ENCODE peak calls at places on chromosomes 12 and 14, in five cellular contexts. One of them, this sample, is unnamed. For H3K9me3, the result is how much of the 10 kb centered on the place peaks cover.

GRCh38 chr14:104678346-104678745 is 11.1 kb upstream of the INF2 start:
- DNase-seq in tibial artery: peak
- DNase-seq in IMR-90: peak
- DNase-seq in GM23248: peak
- DNase-seq in ovary: no peak
- DNase-seq in this sample: no peak

GRCh38 chr14:54301349-54301748 is 95.5 kb upstream of the CDKN3 start:
- DNase-seq in tibial artery: no peak
- DNase-seq in IMR-90: no peak
- DNase-seq in GM23248: no peak
- DNase-seq in ovary: no peak
- DNase-seq in this sample: no peak

GRCh38 chr14:49240383-49240782 is 345.8 kb downstream of the RPS29 start:
- DNase-seq in tibial artery: no peak
- DNase-seq in IMR-90: no peak
- DNase-seq in GM23248: no peak
- DNase-seq in ovary: no peak
- DNase-seq in this sample: no peak

GRCh38 chr12:59020541-59020940 is 100.2 kb upstream of the LRIG3 start:
- DNase-seq in tibial artery: no peak
- DNase-seq in IMR-90: no peak
- DNase-seq in GM23248: peak
- DNase-seq in ovary: no peak
- DNase-seq in this sample: no peak

GRCh38 chr12:122861586-122861970 is 26.3 kb downstream of the HIP1R start:
- DNase-seq in tibial artery: no peak
- DNase-seq in IMR-90: no peak
- DNase-seq in GM23248: no peak
- DNase-seq in ovary: no peak
- DNase-seq in this sample: no peak

GRCh38 chr12:15701212-15701611 is 88.0 kb downstream of the EPS8 start:
- DNase-seq in tibial artery: no peak
- DNase-seq in IMR-90: peak
- DNase-seq in GM23248: peak
- DNase-seq in ovary: no peak
- DNase-seq in this sample: no peak

GRCh38 chr14:64721391-64721791 is 17.2 kb downstream of the PLEKHG3 start:
- DNase-seq in tibial artery: peak
- DNase-seq in IMR-90: peak
- DNase-seq in GM23248: peak
- DNase-seq in ovary: peak
- DNase-seq in this sample: no peak

GRCh38 chr14:104889374-104889755 is 24.3 kb downstream of the CEP170B start:
- DNase-seq in tibial artery: peak
- DNase-seq in IMR-90: no peak
- DNase-seq in GM23248: no peak
- DNase-seq in ovary: no peak
- DNase-seq in this sample: no peak

GRCh38 chr12:43887397-43887796 is 51.5 kb downstream of the TMEM117 start:
- DNase-seq in tibial artery: no peak
- DNase-seq in IMR-90: no peak
- DNase-seq in GM23248: no peak
- DNase-seq in ovary: no peak
- DNase-seq in this sample: no peak

GRCh38 chr14:94853920-94854319 is 84.0 kb upstream of the GSC start:
- DNase-seq in tibial artery: no peak
- DNase-seq in IMR-90: no peak
- DNase-seq in GM23248: no peak
- DNase-seq in ovary: no peak
- DNase-seq in this sample: no peak

GRCh38 chr14:92173668-92174067 is 51.9 kb downstream of the CPSF2 start:
- DNase-seq in tibial artery: no peak
- DNase-seq in IMR-90: peak
- DNase-seq in GM23248: peak
- DNase-seq in ovary: no peak
- DNase-seq in this sample: no peak

GRCh38 chr14:52960627-52961026 is 9.8 kb upstream of the FERMT2 start:
- DNase-seq in tibial artery: no peak
- DNase-seq in IMR-90: no peak
- DNase-seq in GM23248: no peak
- DNase-seq in ovary: no peak
- DNase-seq in this sample: peak

GRCh38 chr12:130700492-130701401 is 15.4 kb downstream of the RIMBP2 start:
- DNase-seq in tibial artery: peak
- DNase-seq in IMR-90: no peak
- DNase-seq in GM23248: no peak
- DNase-seq in ovary: no peak
- DNase-seq in this sample: no peak

GRCh38 chr12:106767206-106767605 is 7.3 kb upstream of the RIC8B start:
- DNase-seq in tibial artery: no peak
- DNase-seq in IMR-90: no peak
- DNase-seq in GM23248: no peak
- DNase-seq in ovary: no peak
- DNase-seq in this sample: no peak

GRCh38 chr14:89391556-89391955 is 25.5 kb downstream of the FOXN3 start:
- DNase-seq in tibial artery: no peak
- DNase-seq in IMR-90: no peak
- DNase-seq in GM23248: no peak
- DNase-seq in ovary: no peak
- DNase-seq in this sample: no peak

GRCh38 chr14:89387922-89388685 is 28.9 kb downstream of the FOXN3 start:
- DNase-seq in tibial artery: no peak
- DNase-seq in IMR-90: no peak
- DNase-seq in GM23248: no peak
- DNase-seq in ovary: no peak
- DNase-seq in this sample: no peak

GRCh38 chr14:89386214-89386886 is 30.7 kb downstream of the FOXN3 start:
- DNase-seq in tibial artery: no peak
- DNase-seq in IMR-90: peak
- DNase-seq in GM23248: peak
- DNase-seq in ovary: no peak
- DNase-seq in this sample: no peak

GRCh38 chr14:89391123-89391522 is 25.9 kb downstream of the FOXN3 start:
- DNase-seq in tibial artery: no peak
- DNase-seq in IMR-90: peak
- DNase-seq in GM23248: no peak
- DNase-seq in ovary: no peak
- DNase-seq in this sample: no peak

DNA sequence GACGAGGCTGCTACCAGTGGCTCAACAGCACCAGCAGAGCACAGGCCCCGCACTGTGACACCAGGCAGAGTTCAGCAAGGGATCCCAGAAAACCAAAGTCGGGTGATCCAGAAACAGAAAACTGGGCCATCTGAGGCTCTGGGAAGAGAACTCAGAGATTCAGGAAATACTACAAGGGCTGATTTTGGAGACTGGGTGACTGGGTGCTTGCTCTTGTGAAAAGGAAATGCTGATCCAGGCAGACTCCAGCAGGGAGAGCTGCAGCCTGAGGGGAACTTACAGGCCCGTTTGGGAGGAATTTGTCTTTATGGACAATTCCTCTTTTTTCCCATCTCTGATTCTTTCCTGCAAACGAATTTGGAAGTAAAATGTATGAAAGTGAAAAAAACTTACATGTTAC is 28.2 kb downstream of the FOXN3 start:
- DNase-seq in tibial artery: no peak
- DNase-seq in IMR-90: peak
- DNase-seq in GM23248: peak
- DNase-seq in ovary: no peak
- DNase-seq in this sample: no peak
- H3K9me3 ChIP-seq in tibial artery: under half
- H3K9me3 ChIP-seq in IMR-90: under half
- H3K9me3 ChIP-seq in GM23248: under half
- H3K9me3 ChIP-seq in ovary: under half
- H3K9me3 ChIP-seq in this sample: under half

GRCh38 chr12:32051511-32052299 is 54.9 kb upstream of the BICD1 start:
- DNase-seq in tibial artery: no peak
- DNase-seq in IMR-90: peak
- DNase-seq in GM23248: peak
- DNase-seq in ovary: no peak
- DNase-seq in this sample: no peak

GRCh38 chr12:32049956-32050355 is 56.7 kb upstream of the BICD1 start:
- DNase-seq in tibial artery: no peak
- DNase-seq in IMR-90: peak
- DNase-seq in GM23248: no peak
- DNase-seq in ovary: no peak
- DNase-seq in this sample: no peak

GRCh38 chr12:32052300-32052691 is 54.4 kb upstream of the BICD1 start:
- DNase-seq in tibial artery: no peak
- DNase-seq in IMR-90: no peak
- DNase-seq in GM23248: no peak
- DNase-seq in ovary: no peak
- DNase-seq in this sample: no peak

GRCh38 chr12:32048791-32049190 is 57.9 kb upstream of the BICD1 start:
- DNase-seq in tibial artery: no peak
- DNase-seq in IMR-90: no peak
- DNase-seq in GM23248: no peak
- DNase-seq in ovary: no peak
- DNase-seq in this sample: no peak

GRCh38 chr12:32053881-32054624 is 52.6 kb upstream of the BICD1 start:
- DNase-seq in tibial artery: no peak
- DNase-seq in IMR-90: peak
- DNase-seq in GM23248: peak
- DNase-seq in ovary: no peak
- DNase-seq in this sample: no peak
- H3K9me3 ChIP-seq in tibial artery: under half
- H3K9me3 ChIP-seq in IMR-90: under half
- H3K9me3 ChIP-seq in GM23248: under half
- H3K9me3 ChIP-seq in ovary: under half
- H3K9me3 ChIP-seq in this sample: under half

GRCh38 chr14:101352567-101352966 is 208.7 kb upstream of the DIO3 start:
- DNase-seq in tibial artery: peak
- DNase-seq in IMR-90: no peak
- DNase-seq in GM23248: no peak
- DNase-seq in ovary: no peak
- DNase-seq in this sample: no peak
- H3K9me3 ChIP-seq in tibial artery: under half
- H3K9me3 ChIP-seq in IMR-90: under half
- H3K9me3 ChIP-seq in GM23248: under half
- H3K9me3 ChIP-seq in ovary: under half
- H3K9me3 ChIP-seq in this sample: under half

GRCh38 chr14:106087855-106088254 is 561.5 kb downstream of the TMEM121 start:
- DNase-seq in tibial artery: no peak
- DNase-seq in IMR-90: no peak
- DNase-seq in GM23248: no peak
- DNase-seq in ovary: no peak
- DNase-seq in this sample: no peak
- H3K9me3 ChIP-seq in tibial artery: under half
- H3K9me3 ChIP-seq in IMR-90: under half
- H3K9me3 ChIP-seq in GM23248: under half
- H3K9me3 ChIP-seq in ovary: under half
- H3K9me3 ChIP-seq in this sample: under half

DNA sequence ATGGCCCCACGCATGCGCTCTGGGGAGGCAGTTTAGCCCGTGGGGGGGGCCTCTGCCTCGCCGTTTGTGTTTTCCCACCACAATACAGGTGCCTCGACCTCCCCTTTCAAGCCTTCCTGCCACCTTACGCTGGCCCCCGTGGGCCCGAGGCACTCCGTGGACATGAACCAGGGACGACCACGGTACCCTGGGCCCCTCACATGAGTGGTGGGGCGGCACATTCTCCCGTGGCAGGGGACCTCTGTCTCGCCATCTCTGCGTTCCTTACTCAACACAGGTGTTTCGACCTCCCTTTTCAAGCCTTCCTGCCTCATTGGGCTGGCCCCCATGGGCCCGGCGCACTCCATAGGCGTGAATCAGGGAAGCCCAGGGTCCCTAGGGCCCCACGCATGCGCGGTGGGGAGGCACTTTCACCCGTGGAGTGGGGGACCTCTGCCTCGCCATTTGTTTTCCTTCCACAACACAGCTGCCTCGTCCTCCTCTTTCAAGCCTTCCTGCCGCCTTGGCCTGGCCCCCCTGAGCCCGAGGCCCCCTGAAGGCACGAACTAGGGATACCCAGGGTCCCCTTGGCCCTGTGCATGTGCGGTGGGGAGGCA is 339.5 kb downstream of the ALG10 start:
- DNase-seq in tibial artery: no peak
- DNase-seq in IMR-90: no peak
- DNase-seq in GM23248: no peak
- DNase-seq in ovary: no peak
- DNase-seq in this sample: no peak
- H3K9me3 ChIP-seq in tibial artery: half or more
- H3K9me3 ChIP-seq in IMR-90: under half
- H3K9me3 ChIP-seq in GM23248: under half
- H3K9me3 ChIP-seq in ovary: under half
- H3K9me3 ChIP-seq in this sample: under half

DNA sequence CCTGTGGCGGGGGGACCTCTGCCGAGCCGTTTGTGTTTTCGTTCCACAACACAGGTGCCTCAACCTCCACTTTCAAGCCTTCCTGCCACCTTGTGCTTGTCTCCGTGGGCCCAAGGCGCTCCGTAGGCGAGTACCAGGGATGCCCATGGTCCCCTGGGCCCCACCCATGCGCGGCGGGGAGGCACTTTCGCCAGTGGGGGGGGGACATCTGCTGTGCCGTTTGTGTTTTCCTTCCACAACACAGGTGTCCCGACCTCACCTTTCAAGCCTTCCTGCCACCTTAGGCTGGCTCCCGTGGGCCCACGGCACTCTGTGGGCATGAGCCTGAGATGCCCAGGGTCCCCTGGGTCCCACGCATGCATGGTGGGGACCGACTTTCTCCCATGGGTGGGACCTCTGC is 335.9 kb downstream of the ALG10 start:
- DNase-seq in tibial artery: no peak
- DNase-seq in IMR-90: no peak
- DNase-seq in GM23248: no peak
- DNase-seq in ovary: no peak
- DNase-seq in this sample: no peak
- H3K9me3 ChIP-seq in tibial artery: half or more
- H3K9me3 ChIP-seq in IMR-90: under half
- H3K9me3 ChIP-seq in GM23248: under half
- H3K9me3 ChIP-seq in ovary: under half
- H3K9me3 ChIP-seq in this sample: under half

DNA sequence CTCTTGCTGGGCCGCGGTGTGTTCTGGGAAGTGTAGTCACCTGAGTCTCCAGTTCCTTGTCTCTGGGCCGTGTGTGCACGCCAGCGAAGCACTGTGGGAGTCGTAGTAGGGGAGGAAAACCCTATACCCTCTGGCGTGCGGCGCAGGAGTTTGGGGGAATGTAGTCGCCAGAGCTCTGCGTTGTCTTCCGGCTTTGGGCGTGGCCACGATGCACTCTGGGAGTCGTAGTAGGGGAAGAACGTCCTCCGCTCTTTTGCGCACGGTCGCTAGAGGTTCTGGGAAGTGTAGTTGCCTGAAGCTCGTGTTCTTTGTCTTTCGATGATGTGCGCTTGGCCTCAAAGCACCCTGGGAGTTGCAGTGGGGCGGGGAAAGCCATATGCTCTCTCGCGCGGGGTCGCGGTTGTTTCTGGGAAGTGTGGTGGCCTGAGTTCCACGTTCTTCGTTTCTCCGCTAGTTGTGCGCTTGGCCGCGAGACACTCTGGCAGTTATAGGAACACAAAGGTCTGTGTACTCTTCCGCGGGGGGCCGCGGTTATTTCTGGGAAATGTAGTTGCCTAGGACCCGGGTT is 588 bp upstream of the ZNF140 start:
- DNase-seq in tibial artery: peak
- DNase-seq in IMR-90: peak
- DNase-seq in GM23248: peak
- DNase-seq in ovary: peak
- DNase-seq in this sample: peak
- H3K9me3 ChIP-seq in tibial artery: half or more
- H3K9me3 ChIP-seq in IMR-90: under half
- H3K9me3 ChIP-seq in GM23248: under half
- H3K9me3 ChIP-seq in ovary: under half
- H3K9me3 ChIP-seq in this sample: under half